ENCODE peak calls at places on chromosomes 16 and 17, in ten cellular contexts. Q is adipocyte; J is activated CD4-positive, alpha-beta T cell treated with anti-CD3 and anti-CD28 coated beads for 36 hours; M is NAMALWA; S is ACHN; X is anterior cingulate cortex; T is effector memory CD8-positive, alpha-beta T cell; V is NCI-H1092 treated with DMSO at 0.1 percent for 48 hours; H is dermis microvascular lymphatic vessel endothelial cell; P is naive thymus-derived CD4-positive, alpha-beta T cell. Y is an unnamed sample.

GRCh38 chr17:43723697-43724359 is 34.8 kb downstream of the SOST start:
- DNase-seq in Q (peak; percentile 79), X (no peak), V (no peak), P (no peak), T (no peak), M (no peak), S (peak; percentile 84), J (no peak), H (peak; percentile 14), Y (peak; percentile 21)

GRCh38 chr17:57033296-57033695 is 51.8 kb upstream of the AKAP1 start:
- DNase-seq in Q (peak; percentile 4), M (no peak), S (no peak), H (peak; percentile 19), T (no peak), V (peak; percentile 63), P (no peak), X (no peak), J (no peak), Y (peak; percentile 84)

GRCh38 chr16:30820952-30821421 is 34.0 kb upstream of the ZNF629 start:
- DNase-seq in V (no peak), Q (no peak), J (no peak), M (no peak), S (no peak), X (no peak), P (no peak), T (no peak), H (no peak), Y (no peak)

GRCh38 chr17:82065193-82065637 is 389 bp downstream of the DUS1L start:
- DNase-seq in V (no peak), P (no peak), X (no peak), T (no peak), H (peak; percentile 49), M (peak; percentile 55), S (peak; percentile 44), Q (peak; percentile 69), J (no peak), Y (peak; percentile 27)

GRCh38 chr16:73082608-73083007 is 34.7 kb upstream of the ZFHX3 start:
- DNase-seq in Q (peak; percentile 90), T (no peak), P (no peak), X (no peak), V (no peak), H (no peak), J (no peak), M (no peak), S (peak; percentile 16), Y (no peak)

GRCh38 chr17:75571197-75571884 is 16.3 kb upstream of the MYO15B start:
- DNase-seq in M (peak; percentile 89), T (no peak), H (peak; percentile 65), P (no peak), S (no peak), J (peak; percentile 36), X (peak; percentile 30), Q (no peak), V (no peak), Y (no peak)

GRCh38 chr17:41906465-41907184 is 12.1 kb downstream of the ACLY start:
- DNase-seq in T (no peak), S (no peak), P (no peak), Q (no peak), J (no peak), V (no peak), H (no peak), X (no peak), M (no peak), Y (peak; percentile 14)

GRCh38 chr17:80265205-80266068 is 4.8 kb downstream of the RNF213 start:
- DNase-seq in P (peak; percentile 20), S (no peak), M (no peak), J (peak; percentile 78), X (no peak), H (no peak), V (no peak), Q (no peak), T (peak; percentile 73), Y (peak; percentile 37)

GRCh38 chr17:40560592-40561293 is 4.5 kb downstream of the CCR7 start:
- DNase-seq in X (no peak), S (peak; percentile 97), V (no peak), J (peak; percentile 89), P (peak; percentile 62), Q (no peak), H (no peak), T (peak; percentile 78), M (peak; percentile 65), Y (peak; percentile 74)

GRCh38 chr17:47665655-47666054 is 15.9 kb downstream of the KPNB1 start:
- DNase-seq in V (no peak), H (no peak), T (no peak), M (no peak), Q (peak; percentile 87), X (no peak), J (no peak), P (no peak), S (no peak), Y (no peak)

GRCh38 chr16:466651-467050 is 41.2 kb downstream of the RAB11FIP3 start:
- DNase-seq in S (no peak), X (no peak), T (no peak), V (no peak), H (no peak), P (no peak), M (no peak), J (no peak), Q (no peak), Y (no peak)

GRCh38 chr16:67666538-67667433 is at the start of the genes C16orf86 and ENKD1:
- DNase-seq in T (peak; percentile 72), V (peak; percentile 75), M (peak; percentile 93), X (peak; percentile 73), Q (peak; percentile 78), P (peak; percentile 79), H (peak; percentile 70), J (peak; percentile 91), S (peak; percentile 82), Y (peak; percentile 86)

GRCh38 chr17:52681486-52681885 is 523.0 kb upstream of the CA10 start:
- DNase-seq in J (no peak), Q (no peak), M (no peak), S (no peak), X (no peak), V (peak; percentile 56), P (no peak), T (no peak), H (no peak), Y (no peak)